ENCODE peak calls at places on chromosomes 6 and 20, in six cellular contexts. U is NCI-H1092 treated with DMSO at 0.1 percent for 48 hours; H is C1 segment of cervical spinal cord; W is CD4-positive, alpha-beta T cell; S is T-helper 9 cell; L is GF-D8. X is an unnamed sample.

GRCh38 chr20:43543138-43543537 is 15.7 kb upstream of the SGK2 start:
- DNase-seq in W (no peak), U (no peak), S (no peak), L (no peak), H (no peak), X (no peak)

GRCh38 chr6:97677626-97678025 is 394.6 kb upstream of the MMS22L start:
- DNase-seq in W (no peak), L (no peak), H (no peak), U (no peak), S (no peak), X (no peak)

GRCh38 chr6:72081880-72082279 is 195.5 kb downstream of the RIMS1 start:
- DNase-seq in L (no peak), U (no peak), S (no peak), W (no peak), H (no peak), X (no peak)

GRCh38 chr6:37456816-37457560 is 24.0 kb downstream of the CMTR1 start:
- DNase-seq in S (no peak), W (no peak), H (no peak), U (no peak), L (no peak), X (no peak)

GRCh38 chr6:131173680-131174079 is 38.4 kb downstream of the AKAP7 start:
- DNase-seq in W (no peak), L (no peak), U (no peak), H (no peak), S (no peak), X (no peak)

GRCh38 chr20:9590189-9590588 is 75.8 kb downstream of the LAMP5 start:
- DNase-seq in S (no peak), L (no peak), U (no peak), W (no peak), H (no peak), X (no peak)

GRCh38 chr6:34598725-34599124 is 42.6 kb upstream of the SPDEF start:
- DNase-seq in S (no peak), U (no peak), L (no peak), H (no peak), W (no peak), X (no peak)

GRCh38 chr6:5537967-5538366 is 276.7 kb downstream of the FARS2 start:
- DNase-seq in L (no peak), S (no peak), U (no peak), H (no peak), W (no peak), X (no peak)

GRCh38 chr6:147077251-147077650 is 127.0 kb upstream of the STXBP5 start:
- DNase-seq in H (no peak), L (no peak), S (no peak), U (peak), W (no peak), X (no peak)

GRCh38 chr6:84137989-84138575 is 89.4 kb downstream of the CEP162 start:
- DNase-seq in U (no peak), L (no peak), H (no peak), W (no peak), S (no peak), X (no peak)

GRCh38 chr6:111872521-111873177 is 603 bp downstream of the FYN start:
- DNase-seq in U (no peak), W (peak), S (peak), H (no peak), L (no peak), X (no peak)

GRCh38 chr6:83479389-83479788 is 32.9 kb upstream of the PRSS35 start:
- DNase-seq in S (no peak), L (no peak), U (no peak), H (no peak), W (no peak), X (no peak)

GRCh38 chr6:137640086-137640485 is 145.9 kb upstream of the OLIG3 start:
- DNase-seq in S (no peak), L (no peak), W (no peak), H (no peak), U (no peak), X (no peak)

GRCh38 chr6:30725713-30726505 is 5.8 kb downstream of the TUBB start:
- DNase-seq in H (no peak), U (no peak), S (no peak), W (no peak), L (no peak), X (no peak)

GRCh38 chr20:1472556-1473243 is 6.1 kb upstream of the NSFL1C start:
- DNase-seq in H (no peak), U (no peak), L (peak), S (no peak), W (no peak), X (no peak)